ENCODE peak calls at places on chromosomes 16 and 17, in six cellular contexts. U, O, J, X, T and H are unnamed samples.

GRCh38 chr17:33594000-33594399 is 300.9 kb upstream of the ASIC2 start:
- DNase-seq in X (no peak), O (no peak), U (no peak), T (no peak), J (no peak), H (peak)

GRCh38 chr16:14629612-14629918 is 495 bp downstream of the PARN start:
- DNase-seq in X (no peak), T (no peak), U (no peak), O (no peak), J (no peak), H (no peak)

GRCh38 chr17:66910651-66911285 is 53.7 kb upstream of the CACNG4 start:
- DNase-seq in J (no peak), T (no peak), O (no peak), X (no peak), U (no peak), H (no peak)

GRCh38 chr16:16014329-16015224 is 65.2 kb downstream of the ABCC1 start:
- DNase-seq in U (no peak), X (no peak), T (peak), O (no peak), J (no peak), H (peak)

GRCh38 chr16:11615756-11616447 is 29.2 kb upstream of the LITAF start:
- DNase-seq in O (no peak), J (no peak), T (no peak), U (no peak), X (no peak), H (peak)

GRCh38 chr16:82070656-82071369 is 35.8 kb downstream of the HSD17B2 start:
- DNase-seq in T (no peak), J (no peak), U (no peak), O (no peak), X (no peak), H (peak)

GRCh38 chr17:43344700-43345099 is 54.1 kb upstream of the ARL4D start:
- DNase-seq in O (no peak), X (no peak), U (no peak), T (no peak), J (no peak), H (no peak)

GRCh38 chr17:78240839-78241238 is 9.4 kb downstream of the TMEM235 start:
- DNase-seq in J (no peak), X (no peak), T (no peak), O (no peak), U (no peak), H (no peak)

GRCh38 chr17:19723967-19724366 is 7.6 kb upstream of the SLC47A2 start:
- DNase-seq in J (no peak), O (no peak), U (no peak), T (no peak), X (no peak), H (no peak)

GRCh38 chr17:74862108-74862901 is 2.6 kb upstream of the GRIN2C start:
- DNase-seq in X (peak), O (peak), T (peak), U (peak), J (peak), H (peak)